ENCODE peak calls at places on chromosome 4, in six cellular contexts. One of them, this sample, is unnamed.

GRCh38 chr4:5051210-5051691 is at the start of gene STK32B:
- DNase-seq in OCI-LY7: no peak
- DNase-seq in HCT116: no peak
- DNase-seq in heart right ventricle: peak
- DNase-seq in AG09319: peak
- DNase-seq in fibroblast of lung: peak
- DNase-seq in this sample: peak

GRCh38 chr4:74453846-74454742 is 9.2 kb downstream of the AREG start:
- DNase-seq in OCI-LY7: no peak
- DNase-seq in HCT116: no peak
- DNase-seq in heart right ventricle: no peak
- DNase-seq in AG09319: no peak
- DNase-seq in fibroblast of lung: no peak
- DNase-seq in this sample: no peak

GRCh38 chr4:90815569-90815968 is 688.4 kb downstream of the CCSER1 start:
- DNase-seq in OCI-LY7: no peak
- DNase-seq in HCT116: no peak
- DNase-seq in heart right ventricle: no peak
- DNase-seq in AG09319: no peak
- DNase-seq in fibroblast of lung: no peak
- DNase-seq in this sample: no peak

GRCh38 chr4:166174717-166175510 is 301.9 kb downstream of the TLL1 start:
- DNase-seq in OCI-LY7: no peak
- DNase-seq in HCT116: no peak
- DNase-seq in heart right ventricle: no peak
- DNase-seq in AG09319: no peak
- DNase-seq in fibroblast of lung: no peak
- DNase-seq in this sample: no peak

GRCh38 chr4:34733185-34733916 is 1511.0 kb downstream of the ARAP2 start:
- DNase-seq in OCI-LY7: no peak
- DNase-seq in HCT116: no peak
- DNase-seq in heart right ventricle: no peak
- DNase-seq in AG09319: no peak
- DNase-seq in fibroblast of lung: no peak
- DNase-seq in this sample: no peak

GRCh38 chr4:92872604-92873003 is 568.8 kb downstream of the GRID2 start:
- DNase-seq in OCI-LY7: no peak
- DNase-seq in HCT116: no peak
- DNase-seq in heart right ventricle: no peak
- DNase-seq in AG09319: no peak
- DNase-seq in fibroblast of lung: no peak
- DNase-seq in this sample: no peak

GRCh38 chr4:46992338-46992737 is 1.0 kb downstream of the GABRA4 start:
- DNase-seq in OCI-LY7: no peak
- DNase-seq in HCT116: no peak
- DNase-seq in heart right ventricle: no peak
- DNase-seq in AG09319: no peak
- DNase-seq in fibroblast of lung: no peak
- DNase-seq in this sample: no peak

GRCh38 chr4:153997506-153997905 is 208.6 kb upstream of the SFRP2 start:
- DNase-seq in OCI-LY7: no peak
- DNase-seq in HCT116: no peak
- DNase-seq in heart right ventricle: no peak
- DNase-seq in AG09319: no peak
- DNase-seq in fibroblast of lung: no peak
- DNase-seq in this sample: no peak

GRCh38 chr4:176270669-176271068 is 1.6 kb upstream of the ASB5 start:
- DNase-seq in OCI-LY7: no peak
- DNase-seq in HCT116: peak
- DNase-seq in heart right ventricle: no peak
- DNase-seq in AG09319: peak
- DNase-seq in fibroblast of lung: peak
- DNase-seq in this sample: peak

GRCh38 chr4:96162631-96163030 is 322.7 kb downstream of the PDHA2 start:
- DNase-seq in OCI-LY7: no peak
- DNase-seq in HCT116: no peak
- DNase-seq in heart right ventricle: no peak
- DNase-seq in AG09319: no peak
- DNase-seq in fibroblast of lung: peak
- DNase-seq in this sample: no peak

GRCh38 chr4:129138762-129139496 is 43.0 kb downstream of the C4orf33 start:
- DNase-seq in OCI-LY7: no peak
- DNase-seq in HCT116: no peak
- DNase-seq in heart right ventricle: no peak
- DNase-seq in AG09319: no peak
- DNase-seq in fibroblast of lung: no peak
- DNase-seq in this sample: no peak

GRCh38 chr4:113049421-113050355 is at the start of gene ANK2:
- DNase-seq in OCI-LY7: no peak
- DNase-seq in HCT116: no peak
- DNase-seq in heart right ventricle: no peak
- DNase-seq in AG09319: no peak
- DNase-seq in fibroblast of lung: peak
- DNase-seq in this sample: no peak

GRCh38 chr4:137180349-137180748 is 351.9 kb downstream of the PCDH18 start:
- DNase-seq in OCI-LY7: no peak
- DNase-seq in HCT116: peak
- DNase-seq in heart right ventricle: no peak
- DNase-seq in AG09319: no peak
- DNase-seq in fibroblast of lung: no peak
- DNase-seq in this sample: no peak

GRCh38 chr4:77025643-77026321 is 50.0 kb downstream of the CCNI start:
- DNase-seq in OCI-LY7: no peak
- DNase-seq in HCT116: no peak
- DNase-seq in heart right ventricle: no peak
- DNase-seq in AG09319: no peak
- DNase-seq in fibroblast of lung: no peak
- DNase-seq in this sample: no peak

GRCh38 chr4:148163011-148163410 is 279.2 kb downstream of the NR3C2 start:
- DNase-seq in OCI-LY7: no peak
- DNase-seq in HCT116: no peak
- DNase-seq in heart right ventricle: no peak
- DNase-seq in AG09319: no peak
- DNase-seq in fibroblast of lung: no peak
- DNase-seq in this sample: no peak

GRCh38 chr4:3868146-3868840 is 102.1 kb downstream of the ADRA2C start:
- DNase-seq in OCI-LY7: no peak
- DNase-seq in HCT116: no peak
- DNase-seq in heart right ventricle: no peak
- DNase-seq in AG09319: no peak
- DNase-seq in fibroblast of lung: peak
- DNase-seq in this sample: no peak

GRCh38 chr4:47913858-47914218 is 545 bp downstream of the NFXL1 start:
- DNase-seq in OCI-LY7: peak
- DNase-seq in HCT116: no peak
- DNase-seq in heart right ventricle: peak
- DNase-seq in AG09319: no peak
- DNase-seq in fibroblast of lung: no peak
- DNase-seq in this sample: peak

GRCh38 chr4:124915073-124915472 is 202.5 kb upstream of the ANKRD50 start:
- DNase-seq in OCI-LY7: no peak
- DNase-seq in HCT116: no peak
- DNase-seq in heart right ventricle: no peak
- DNase-seq in AG09319: no peak
- DNase-seq in fibroblast of lung: no peak
- DNase-seq in this sample: no peak

GRCh38 chr4:100169796-100170485 is 20.3 kb downstream of the DDIT4L start:
- DNase-seq in OCI-LY7: no peak
- DNase-seq in HCT116: no peak
- DNase-seq in heart right ventricle: no peak
- DNase-seq in AG09319: no peak
- DNase-seq in fibroblast of lung: no peak
- DNase-seq in this sample: no peak

GRCh38 chr4:129355529-129355928 is 259.6 kb downstream of the C4orf33 start:
- DNase-seq in OCI-LY7: no peak
- DNase-seq in HCT116: no peak
- DNase-seq in heart right ventricle: no peak
- DNase-seq in AG09319: no peak
- DNase-seq in fibroblast of lung: peak
- DNase-seq in this sample: no peak

GRCh38 chr4:153514001-153514526 is 47.9 kb downstream of the TMEM131L start:
- DNase-seq in OCI-LY7: no peak
- DNase-seq in HCT116: peak
- DNase-seq in heart right ventricle: no peak
- DNase-seq in AG09319: no peak
- DNase-seq in fibroblast of lung: peak
- DNase-seq in this sample: no peak

GRCh38 chr4:6908397-6909112 is 1.1 kb upstream of the TBC1D14 start:
- DNase-seq in OCI-LY7: no peak
- DNase-seq in HCT116: no peak
- DNase-seq in heart right ventricle: no peak
- DNase-seq in AG09319: no peak
- DNase-seq in fibroblast of lung: no peak
- DNase-seq in this sample: no peak

GRCh38 chr4:48710446-48711209 is 69.5 kb downstream of the FRYL start:
- DNase-seq in OCI-LY7: no peak
- DNase-seq in HCT116: no peak
- DNase-seq in heart right ventricle: no peak
- DNase-seq in AG09319: no peak
- DNase-seq in fibroblast of lung: no peak
- DNase-seq in this sample: no peak

GRCh38 chr4:58064618-58065017 is 954.4 kb upstream of the IGFBP7 start:
- DNase-seq in OCI-LY7: no peak
- DNase-seq in HCT116: no peak
- DNase-seq in heart right ventricle: no peak
- DNase-seq in AG09319: no peak
- DNase-seq in fibroblast of lung: no peak
- DNase-seq in this sample: no peak

GRCh38 chr4:58063761-58064160 is 953.6 kb upstream of the IGFBP7 start:
- DNase-seq in OCI-LY7: no peak
- DNase-seq in HCT116: no peak
- DNase-seq in heart right ventricle: no peak
- DNase-seq in AG09319: no peak
- DNase-seq in fibroblast of lung: no peak
- DNase-seq in this sample: no peak

DNA sequence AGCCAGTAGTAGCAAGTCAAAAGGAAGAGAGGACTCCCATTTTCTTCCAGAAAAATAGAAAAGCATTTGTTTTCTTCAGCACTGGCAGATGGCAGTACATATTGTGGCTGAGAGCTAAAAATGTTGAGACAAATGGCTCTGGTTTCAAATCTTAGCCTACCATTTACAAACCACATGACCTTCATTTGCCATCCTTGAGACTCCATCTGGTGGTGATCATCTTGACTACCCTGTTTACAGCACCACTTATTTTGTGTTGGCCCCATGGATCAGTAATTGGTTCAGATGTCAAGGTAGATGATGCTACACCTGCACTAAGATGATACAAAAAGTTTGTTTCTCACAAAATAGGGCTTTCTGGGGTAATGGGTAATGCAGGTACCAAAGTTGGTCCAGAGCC is 951.8 kb upstream of the IGFBP7 start:
- DNase-seq in OCI-LY7: no peak
- DNase-seq in HCT116: no peak
- DNase-seq in heart right ventricle: no peak
- DNase-seq in AG09319: no peak
- DNase-seq in fibroblast of lung: no peak
- DNase-seq in this sample: no peak
- TF ChIP-seq CTCF in OCI-LY7: no peak
- TF ChIP-seq CTCF in HCT116: no peak
- TF ChIP-seq CTCF in heart right ventricle: no peak
- TF ChIP-seq CTCF in AG09319: no peak
- TF ChIP-seq CTCF in fibroblast of lung: no peak
- TF ChIP-seq CTCF in this sample: no peak

DNA sequence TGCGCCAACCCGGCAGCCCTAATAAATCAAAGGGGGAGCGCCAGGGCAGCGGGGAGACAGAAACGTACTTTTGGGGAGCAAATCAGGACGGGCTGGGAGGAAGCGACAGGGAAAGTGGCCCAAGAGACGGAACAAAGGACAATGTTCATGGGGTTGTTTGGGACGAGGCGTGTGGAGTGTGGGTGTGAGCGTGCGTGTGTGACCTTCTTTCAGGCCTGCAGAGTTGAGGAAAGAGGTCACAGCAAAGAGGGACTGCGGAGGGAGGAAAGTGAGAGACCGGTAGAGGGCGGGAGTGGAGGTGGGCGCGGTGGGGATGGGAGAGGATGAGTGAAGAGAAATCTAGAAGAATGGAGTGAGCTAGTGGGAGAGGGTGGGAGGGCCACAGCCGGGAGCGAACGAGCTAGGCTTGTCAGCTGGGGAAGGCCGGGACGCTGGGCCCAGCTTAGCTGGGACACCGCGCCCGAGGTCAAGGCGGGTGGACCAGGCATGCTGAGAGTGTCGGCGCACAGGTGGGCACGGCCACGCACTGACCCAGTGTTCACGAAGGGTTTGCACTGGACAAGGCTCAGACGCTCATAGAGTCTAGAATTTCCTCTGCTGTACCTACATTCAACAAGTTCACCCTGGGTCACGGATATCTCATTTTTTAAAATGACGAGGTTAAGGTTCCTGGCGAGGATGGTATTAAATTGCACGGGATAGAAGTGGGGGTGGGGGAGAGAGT is 14.7 kb upstream of the PITX2 start:
- DNase-seq in OCI-LY7: no peak
- DNase-seq in HCT116: no peak
- DNase-seq in heart right ventricle: no peak
- DNase-seq in AG09319: no peak
- DNase-seq in fibroblast of lung: no peak
- DNase-seq in this sample: no peak
- TF ChIP-seq CTCF in OCI-LY7: no peak
- TF ChIP-seq CTCF in HCT116: no peak
- TF ChIP-seq CTCF in heart right ventricle: no peak
- TF ChIP-seq CTCF in AG09319: no peak
- TF ChIP-seq CTCF in fibroblast of lung: no peak
- TF ChIP-seq CTCF in this sample: no peak

GRCh38 chr4:141371206-141371605 is 150.5 kb downstream of the ZNF330 start:
- DNase-seq in OCI-LY7: no peak
- DNase-seq in HCT116: no peak
- DNase-seq in heart right ventricle: no peak
- DNase-seq in AG09319: no peak
- DNase-seq in fibroblast of lung: no peak
- DNase-seq in this sample: no peak
- TF ChIP-seq CTCF in OCI-LY7: no peak
- TF ChIP-seq CTCF in HCT116: no peak
- TF ChIP-seq CTCF in heart right ventricle: no peak
- TF ChIP-seq CTCF in AG09319: no peak
- TF ChIP-seq CTCF in fibroblast of lung: no peak
- TF ChIP-seq CTCF in this sample: no peak

DNA sequence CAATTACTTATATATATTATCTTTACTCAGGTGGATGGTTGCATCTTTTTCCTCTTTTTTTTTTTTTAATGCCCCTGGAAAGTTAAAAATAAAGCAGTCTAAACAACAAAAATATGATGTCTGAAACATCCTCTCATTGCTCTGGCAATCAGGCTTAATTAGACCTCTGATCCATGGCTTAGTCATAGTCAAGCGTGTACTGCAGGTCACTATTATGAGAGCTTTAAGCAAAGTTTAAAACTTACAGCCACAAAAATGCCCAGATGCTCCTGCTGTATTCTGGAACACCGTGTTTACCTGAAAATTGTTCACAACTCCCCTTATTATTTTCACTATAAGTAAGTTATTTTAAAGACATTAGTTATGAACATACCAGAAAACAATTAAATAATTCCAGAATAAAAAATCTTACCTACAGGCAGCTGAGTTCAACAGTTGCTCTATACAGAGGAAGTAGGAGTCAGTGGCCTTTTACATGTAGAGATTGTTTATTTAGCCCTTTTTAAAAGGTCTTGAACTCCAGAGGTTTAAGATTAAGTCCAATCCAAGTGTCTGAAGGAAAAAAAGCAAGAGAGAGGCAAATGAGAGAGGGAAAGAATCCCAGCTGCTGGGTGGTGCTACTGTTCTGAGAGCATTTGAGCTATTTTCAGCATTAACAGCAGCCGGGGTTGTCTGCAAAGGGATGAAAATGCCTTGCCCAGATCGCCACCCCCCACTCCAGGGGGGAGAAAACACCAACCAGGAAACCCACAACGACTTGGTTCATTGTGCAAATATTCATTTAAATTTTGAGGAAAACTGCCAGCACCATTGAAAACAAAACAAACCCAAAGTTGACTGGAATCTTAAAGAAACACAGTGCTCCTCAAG is 36.9 kb downstream of the SORBS2 start:
- DNase-seq in OCI-LY7: no peak
- DNase-seq in HCT116: no peak
- DNase-seq in heart right ventricle: no peak
- DNase-seq in AG09319: peak
- DNase-seq in fibroblast of lung: peak
- DNase-seq in this sample: peak
- TF ChIP-seq CTCF in OCI-LY7: no peak
- TF ChIP-seq CTCF in HCT116: no peak
- TF ChIP-seq CTCF in heart right ventricle: no peak
- TF ChIP-seq CTCF in AG09319: no peak
- TF ChIP-seq CTCF in fibroblast of lung: peak
- TF ChIP-seq CTCF in this sample: no peak

This sample was measured in Calu3.